ENCODE peak calls at places on chromosome 3, in four cellular contexts. Z is HepG2, V is H1, B is K562. T is an unnamed sample.

GRCh38 chr3:52857870-52858269 is 23.1 kb upstream of the MUSTN1 start:
- DNase-seq in Z (no peak), V (no peak), B (no peak), T (no peak)

GRCh38 chr3:130828931-130829574 is 64.8 kb upstream of the ATP2C1 start:
- DNase-seq in Z (no peak), V (no peak), B (no peak), T (no peak)

GRCh38 chr3:120263792-120264191 is 21.2 kb downstream of the GPR156 start:
- DNase-seq in Z (no peak), V (no peak), B (no peak), T (no peak)

GRCh38 chr3:148880681-148881080 is 15.6 kb downstream of the CPA3 start:
- DNase-seq in Z (peak), V (no peak), B (no peak), T (no peak)

GRCh38 chr3:42505203-42505848 is 2.9 kb downstream of the VIPR1 start:
- DNase-seq in Z (no peak), V (peak), B (no peak), T (no peak)

GRCh38 chr3:66477846-66478245 is 23.0 kb downstream of the LRIG1 start:
- DNase-seq in Z (no peak), V (no peak), B (no peak), T (no peak)

GRCh38 chr3:115602194-115602593 is 21.1 kb upstream of the GAP43 start:
- DNase-seq in Z (no peak), V (no peak), B (no peak), T (no peak)

GRCh38 chr3:108073712-108074431 is 17.0 kb downstream of the CD47 start:
- DNase-seq in Z (no peak), V (no peak), B (no peak), T (no peak)

GRCh38 chr3:111519193-111519592 is 22.8 kb upstream of the CD96 start:
- DNase-seq in Z (no peak), V (no peak), B (no peak), T (no peak)

GRCh38 chr3:161508852-161509477 is 12.4 kb downstream of the OTOL1 start:
- DNase-seq in Z (no peak), V (no peak), B (peak), T (peak)

GRCh38 chr3:84904819-84905555 is 53.8 kb upstream of the CADM2 start:
- DNase-seq in Z (no peak), V (peak), B (no peak), T (no peak)

GRCh38 chr3:195263193-195263924 is 7.6 kb downstream of the XXYLT1 start:
- DNase-seq in Z (no peak), V (no peak), B (no peak), T (peak)

GRCh38 chr3:141441381-141442365 is 45.2 kb upstream of the RASA2 start:
- DNase-seq in Z (peak), V (peak), B (peak), T (peak)

GRCh38 chr3:13493867-13494441 is 13.8 kb downstream of the HDAC11 start:
- DNase-seq in Z (no peak), V (no peak), B (no peak), T (no peak)

GRCh38 chr3:14550651-14551611 is 10.8 kb upstream of the GRIP2 start:
- DNase-seq in Z (no peak), V (no peak), B (no peak), T (no peak)

GRCh38 chr3:188000361-188000861 is 153.5 kb upstream of the LPP start:
- DNase-seq in Z (no peak), V (no peak), B (no peak), T (no peak)

GRCh38 chr3:175606650-175607318 is 747.6 kb downstream of the NAALADL2 start:
- DNase-seq in Z (no peak), V (no peak), B (no peak), T (peak)

GRCh38 chr3:33577588-33577987 is 137.4 kb upstream of the UBP1 start:
- DNase-seq in Z (no peak), V (no peak), B (no peak), T (no peak)

GRCh38 chr3:57694146-57694545 is 1.3 kb upstream of the DENND6A start:
- DNase-seq in Z (no peak), V (no peak), B (no peak), T (no peak)
- TF ChIP-seq POLR2AphosphoS5 in Z (no peak), V (no peak), B (no peak), T (no peak)

GRCh38 chr3:30720586-30721313 is 114.3 kb downstream of the TGFBR2 start:
- DNase-seq in Z (peak), V (no peak), B (no peak), T (peak)
- TF ChIP-seq JUN in Z (peak), V (no peak), B (no peak), T (peak)

DNA sequence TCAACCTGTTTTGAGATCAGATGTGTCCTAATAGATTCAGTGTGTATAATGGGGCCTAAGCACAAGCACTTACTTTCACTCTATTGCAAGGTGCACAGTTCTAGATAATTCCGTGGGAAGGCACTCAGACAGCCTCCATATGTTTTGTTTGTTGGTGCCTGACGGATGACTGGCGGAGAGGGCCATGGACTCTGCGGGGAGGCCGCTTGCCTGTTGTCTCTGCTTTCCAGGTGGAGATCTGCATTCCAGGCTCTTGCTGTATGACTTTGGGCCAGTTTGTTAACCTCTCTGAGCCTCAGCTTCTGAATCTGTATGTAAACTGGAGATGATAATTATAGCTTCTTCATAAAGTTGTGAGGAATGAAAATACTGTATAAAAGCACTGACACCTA is 1.5 kb downstream of the IRAK2 start:
- DNase-seq in Z (peak), V (no peak), B (no peak), T (no peak)
- H3K4me3 ChIP-seq in Z (peak), V (no peak), B (no peak), T (no peak)

DNA sequence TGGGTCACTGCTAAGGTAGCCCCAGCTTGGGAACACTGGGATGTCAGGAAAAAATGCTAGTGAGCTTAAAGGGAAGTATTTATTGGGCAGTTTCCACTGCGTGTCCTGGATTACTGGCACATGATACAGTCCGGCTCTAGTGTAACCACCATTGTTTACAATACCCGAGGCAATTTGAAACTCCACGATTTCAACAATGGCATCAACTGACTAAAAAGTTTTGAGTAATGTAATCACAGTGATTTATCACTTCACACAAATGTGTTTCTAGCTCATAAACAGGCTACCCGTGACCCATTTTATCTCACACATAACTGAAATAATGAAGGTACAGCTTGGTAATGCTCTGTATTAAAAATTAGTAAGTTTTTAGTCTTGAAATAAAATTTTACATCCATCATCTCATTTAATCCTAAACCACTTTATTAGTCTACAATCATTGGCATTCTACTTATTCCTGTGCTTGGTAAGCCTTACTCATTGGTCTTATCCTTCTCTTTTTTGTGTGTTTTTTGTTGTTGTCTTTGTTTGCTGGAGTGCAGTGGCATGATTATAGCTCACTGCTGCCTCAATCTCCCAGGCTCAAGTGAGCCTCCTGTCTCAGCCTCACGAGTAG is 7.6 kb downstream of the ZMAT3 start:
- DNase-seq in Z (no peak), V (no peak), B (no peak), T (no peak)
- TF ChIP-seq POLR2AphosphoS5 in Z (no peak), V (no peak), B (no peak), T (no peak)

GRCh38 chr3:46163551-46163981 is 44.5 kb downstream of the CCR1 start:
- DNase-seq in Z (no peak), V (no peak), B (no peak), T (no peak)

GRCh38 chr3:46168583-46168982 is 39.5 kb downstream of the CCR1 start:
- DNase-seq in Z (no peak), V (no peak), B (no peak), T (no peak)

DNA sequence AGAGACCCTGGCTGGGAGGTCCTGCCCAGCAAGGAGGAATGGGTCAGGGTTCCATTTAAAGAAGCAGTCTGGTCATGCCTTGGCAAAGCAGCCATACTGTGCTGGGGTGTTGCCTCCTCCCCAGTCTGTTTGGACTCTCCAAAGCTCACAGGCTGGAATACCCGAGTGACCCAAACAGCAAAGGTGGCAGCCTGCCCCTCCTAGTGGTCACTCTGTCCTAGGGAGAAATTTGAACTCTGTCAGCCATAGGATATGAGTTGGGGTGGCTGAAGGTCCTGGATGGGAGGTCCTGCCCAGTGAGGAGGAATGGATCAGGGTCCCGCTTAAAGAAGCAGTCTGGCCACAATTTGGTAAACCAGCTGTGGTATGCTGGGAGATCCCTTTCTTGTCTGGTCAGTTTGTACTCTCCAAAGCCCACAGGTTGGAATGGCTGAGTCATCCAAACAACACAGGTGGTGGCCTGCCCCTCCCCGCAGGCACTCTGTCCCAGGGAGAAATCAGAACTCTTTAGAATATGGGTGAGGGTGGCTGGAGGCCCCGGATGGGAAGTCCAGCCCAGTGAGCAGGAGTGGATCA is 45.0 kb downstream of the CCR1 start:
- DNase-seq in Z (peak), V (no peak), B (no peak), T (no peak)
- TF ChIP-seq JUN in Z (no peak), V (no peak), B (no peak), T (no peak)

T was measured in endothelial cell of umbilical vein.